ENCODE peak calls at places on chromosome 13, in ten cellular contexts. S, G, W, P, Q, L, X, Z, M and D are unnamed samples. For H3K4me1, the result is how much of the 10 kb centered on the place peaks cover.

GRCh38 chr13:71882120-71882519 is 15.1 kb upstream of the DACH1 start:
- DNase-seq in P (no peak), Q (no peak), S (no peak), G (no peak), X (no peak), M (no peak), W (no peak), L (no peak), Z (no peak), D (no peak)

GRCh38 chr13:31012285-31013024 is 80.0 kb downstream of the TEX26 start:
- DNase-seq in Z (peak), S (no peak), W (no peak), M (no peak), X (no peak), G (no peak), Q (no peak), P (no peak), L (no peak), D (no peak)

GRCh38 chr13:23598371-23598770 is 28.2 kb downstream of the TNFRSF19 start:
- DNase-seq in X (no peak), M (no peak), W (no peak), G (no peak), Q (no peak), S (no peak), L (peak), P (no peak), Z (peak), D (no peak)

GRCh38 chr13:74644239-74644638 is 510.0 kb upstream of the KLF12 start:
- DNase-seq in P (no peak), S (no peak), G (no peak), Q (no peak), M (no peak), L (peak), W (no peak), X (no peak), Z (no peak), D (no peak)

GRCh38 chr13:59689057-59689456 is 474.7 kb downstream of the DIAPH3 start:
- DNase-seq in W (no peak), S (no peak), L (no peak), Z (no peak), M (no peak), P (no peak), G (no peak), Q (no peak), X (no peak), D (no peak)

GRCh38 chr13:106391271-106391670 is 144.2 kb downstream of the EFNB2 start:
- DNase-seq in S (no peak), Z (peak), M (no peak), X (no peak), L (no peak), G (no peak), P (no peak), Q (no peak), W (no peak), D (no peak)

GRCh38 chr13:67943116-67943515 is 713.0 kb upstream of the PCDH9 start:
- DNase-seq in L (peak), S (no peak), Q (no peak), G (no peak), W (no peak), X (no peak), M (no peak), Z (no peak), P (no peak), D (no peak)

GRCh38 chr13:20160346-20161274 is at the start of gene GJA3:
- DNase-seq in Z (peak), S (no peak), P (no peak), Q (no peak), W (no peak), M (peak), G (no peak), X (no peak), L (peak), D (peak)

GRCh38 chr13:77779461-77780272 is 82.2 kb downstream of the SLAIN1 start:
- DNase-seq in G (peak), Z (peak), L (peak), P (no peak), Q (no peak), W (no peak), X (no peak), S (no peak), M (peak), D (peak)

GRCh38 chr13:114082849-114083645 is 49.4 kb downstream of the RASA3 start:
- DNase-seq in Z (no peak), X (no peak), M (no peak), Q (no peak), W (no peak), P (no peak), G (no peak), L (peak), S (peak), D (no peak)

GRCh38 chr13:97386832-97387486 is 47.0 kb upstream of the RAP2A start:
- DNase-seq in P (no peak), L (peak), Q (no peak), W (no peak), Z (no peak), M (no peak), X (no peak), G (no peak), S (no peak), D (peak)

GRCh38 chr13:60214213-60215079 is 50.7 kb upstream of the DIAPH3 start:
- DNase-seq in Z (no peak), L (no peak), W (no peak), Q (no peak), S (no peak), P (no peak), G (no peak), M (no peak), X (no peak), D (no peak)

GRCh38 chr13:48526269-48526668 is 6.6 kb downstream of the RCBTB2 start:
- DNase-seq in P (no peak), S (no peak), Q (no peak), Z (no peak), M (no peak), W (no peak), X (no peak), G (no peak), L (no peak), D (no peak)

GRCh38 chr13:52128714-52129700 is at the start of gene NEK5:
- DNase-seq in Q (no peak), M (peak), G (peak), P (no peak), L (peak), Z (peak), X (no peak), W (no peak), S (peak), D (peak)

GRCh38 chr13:103100795-103101194 is 34.6 kb upstream of the SLC10A2 start:
- DNase-seq in W (no peak), X (no peak), Q (no peak), S (no peak), Z (no peak), L (no peak), P (no peak), M (no peak), G (no peak), D (no peak)

GRCh38 chr13:79457948-79458347 is 23.0 kb upstream of the NDFIP2 start:
- DNase-seq in Q (no peak), G (no peak), L (peak), M (no peak), Z (peak), S (no peak), W (no peak), X (no peak), P (no peak), D (no peak)

GRCh38 chr13:36131931-36132297 is 732 bp upstream of the DCLK1 start:
- DNase-seq in Z (no peak), X (no peak), Q (peak), M (no peak), G (no peak), P (peak), W (no peak), S (peak), L (peak), D (no peak)

GRCh38 chr13:75135325-75135825 is 346.6 kb downstream of the TBC1D4 start:
- DNase-seq in L (peak), X (no peak), G (no peak), S (no peak), W (no peak), P (no peak), Z (peak), Q (no peak), M (peak), D (no peak)

GRCh38 chr13:20772401-20773131 is 1.2 kb downstream of the EEF1AKMT1 start:
- DNase-seq in G (no peak), P (no peak), Z (no peak), L (peak), Q (no peak), X (no peak), S (no peak), W (no peak), M (no peak), D (no peak)

GRCh38 chr13:51479199-51479523 is 26.3 kb upstream of the INTS6 start:
- DNase-seq in P (no peak), W (no peak), Z (peak), X (no peak), G (no peak), M (no peak), Q (no peak), S (no peak), L (peak), D (no peak)

GRCh38 chr13:38981096-38981495 is 9.5 kb downstream of the STOML3 start:
- DNase-seq in W (no peak), M (no peak), X (no peak), G (no peak), P (no peak), L (no peak), Z (no peak), Q (no peak), S (no peak), D (no peak)

GRCh38 chr13:94712812-94713555 is 639 bp upstream of the SOX21 start:
- DNase-seq in X (no peak), S (peak), Z (peak), W (no peak), M (peak), L (peak), Q (no peak), P (no peak), G (no peak), D (no peak)

GRCh38 chr13:76894401-76895110 is 8.4 kb upstream of the KCTD12 start:
- DNase-seq in Z (peak), X (no peak), Q (no peak), L (no peak), S (no peak), W (no peak), M (no peak), G (no peak), P (no peak), D (no peak)

GRCh38 chr13:33312150-33312908 is 26.8 kb upstream of the STARD13 start:
- DNase-seq in X (no peak), M (peak), Z (no peak), G (no peak), P (no peak), Q (no peak), W (no peak), L (peak), S (no peak), D (no peak)

GRCh38 chr13:34162545-34162936 is 344.6 kb downstream of the RFC3 start:
- DNase-seq in X (no peak), L (peak), G (no peak), Q (no peak), W (no peak), Z (no peak), P (no peak), S (no peak), M (no peak), D (no peak)

GRCh38 chr13:25689539-25689938 is 317.8 kb downstream of the ATP8A2 start:
- DNase-seq in G (no peak), M (no peak), W (no peak), L (no peak), Q (no peak), Z (no peak), S (no peak), P (no peak), X (no peak), D (no peak)

GRCh38 chr13:36346222-36347083 is at the start of gene SPART:
- DNase-seq in X (peak), P (peak), L (peak), Q (peak), W (peak), Z (peak), M (peak), S (peak), G (peak), D (peak)

GRCh38 chr13:19861762-19862161 is 1.7 kb downstream of the ZMYM5 start:
- DNase-seq in Q (no peak), Z (peak), M (no peak), S (no peak), L (no peak), W (no peak), G (no peak), X (no peak), P (no peak), D (no peak)

GRCh38 chr13:45373116-45373606 is 32.2 kb upstream of the TPT1 start:
- DNase-seq in S (no peak), L (no peak), Q (no peak), G (no peak), P (no peak), X (no peak), W (no peak), Z (no peak), M (no peak), D (no peak)

GRCh38 chr13:50171585-50172282 is 156.5 kb downstream of the KCNRG start:
- DNase-seq in W (no peak), P (no peak), G (no peak), Z (no peak), L (peak), X (no peak), S (no peak), M (no peak), Q (no peak), D (no peak)

GRCh38 chr13:19737844-19738557 is 44.7 kb downstream of the PSPC1 start:
- DNase-seq in L (peak), S (no peak), M (no peak), P (no peak), G (no peak), Z (no peak), Q (no peak), X (no peak), W (no peak), D (no peak)

GRCh38 chr13:30715837-30716236 is 19.5 kb upstream of the ALOX5AP start:
- DNase-seq in W (no peak), Z (no peak), L (no peak), S (no peak), Q (no peak), X (no peak), P (no peak), M (no peak), G (no peak), D (no peak)

GRCh38 chr13:109273326-109273751 is 513.0 kb downstream of the IRS2 start:
- DNase-seq in Q (no peak), W (no peak), S (no peak), M (peak), X (no peak), Z (peak), G (no peak), P (no peak), L (peak), D (no peak)

GRCh38 chr13:32029684-32030083 is 1.9 kb upstream of the FRY start:
- DNase-seq in W (no peak), Z (no peak), Q (no peak), X (no peak), L (no peak), P (no peak), G (no peak), M (no peak), S (no peak), D (no peak)
- H3K4me1 ChIP-seq in W (under half), Z (under half), Q (under half), X (under half), L (under half), P (under half), G (under half), M (under half), S (under half), D (under half)

DNA sequence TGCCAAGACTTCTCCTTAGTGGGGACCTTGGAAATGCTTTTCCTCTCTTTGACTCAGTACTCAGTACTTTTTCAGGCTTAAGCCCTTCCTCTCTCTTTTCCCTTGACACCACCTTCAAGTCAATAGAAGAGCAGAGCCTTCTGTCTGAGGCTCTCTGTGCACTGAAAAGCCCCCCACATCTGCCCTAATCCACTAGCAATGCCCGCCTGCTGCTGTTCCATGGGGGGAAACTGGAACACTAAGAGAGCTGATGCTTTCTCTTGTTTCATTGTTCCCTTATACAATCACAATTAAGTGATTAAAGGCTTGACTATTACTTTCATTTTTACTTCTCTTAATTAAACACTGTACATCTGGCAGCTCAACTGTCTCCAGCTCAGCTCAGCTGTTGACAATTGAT is 254.5 kb downstream of the SLITRK6 start:
- DNase-seq in L (no peak), M (no peak), S (no peak), Z (no peak), W (no peak), X (no peak), P (no peak), G (no peak), Q (no peak), D (no peak)
- H3K27ac ChIP-seq in L (no peak), M (no peak), S (no peak), Z (no peak), W (no peak), X (no peak), P (no peak), G (no peak), Q (no peak), D (no peak)

GRCh38 chr13:46572758-46573384 is 19.9 kb downstream of the LRCH1 start:
- DNase-seq in W (no peak), X (no peak), L (no peak), G (no peak), M (no peak), S (no peak), P (no peak), Q (no peak), Z (no peak), D (no peak)
- H3K4me1 ChIP-seq in W (under half), X (under half), L (under half), G (under half), M (under half), S (under half), P (under half), Q (under half), Z (under half), D (under half)

GRCh38 chr13:40505196-40505595 is 161.2 kb downstream of the FOXO1 start:
- DNase-seq in M (no peak), L (peak), W (no peak), G (no peak), Q (no peak), P (no peak), X (no peak), Z (peak), S (no peak), D (no peak)

GRCh38 chr13:40508112-40508511 is 158.3 kb downstream of the FOXO1 start:
- DNase-seq in S (no peak), G (no peak), L (peak), P (no peak), X (no peak), M (peak), Z (no peak), W (no peak), Q (no peak), D (peak)

GRCh38 chr13:40506592-40507446 is 159.6 kb downstream of the FOXO1 start:
- DNase-seq in Z (no peak), W (no peak), G (no peak), Q (no peak), X (no peak), L (no peak), S (no peak), M (no peak), P (no peak), D (no peak)

GRCh38 chr13:40509876-40510275 is 156.6 kb downstream of the FOXO1 start:
- DNase-seq in G (no peak), Q (no peak), M (no peak), X (no peak), S (no peak), P (no peak), Z (no peak), W (no peak), L (no peak), D (no peak)

DNA sequence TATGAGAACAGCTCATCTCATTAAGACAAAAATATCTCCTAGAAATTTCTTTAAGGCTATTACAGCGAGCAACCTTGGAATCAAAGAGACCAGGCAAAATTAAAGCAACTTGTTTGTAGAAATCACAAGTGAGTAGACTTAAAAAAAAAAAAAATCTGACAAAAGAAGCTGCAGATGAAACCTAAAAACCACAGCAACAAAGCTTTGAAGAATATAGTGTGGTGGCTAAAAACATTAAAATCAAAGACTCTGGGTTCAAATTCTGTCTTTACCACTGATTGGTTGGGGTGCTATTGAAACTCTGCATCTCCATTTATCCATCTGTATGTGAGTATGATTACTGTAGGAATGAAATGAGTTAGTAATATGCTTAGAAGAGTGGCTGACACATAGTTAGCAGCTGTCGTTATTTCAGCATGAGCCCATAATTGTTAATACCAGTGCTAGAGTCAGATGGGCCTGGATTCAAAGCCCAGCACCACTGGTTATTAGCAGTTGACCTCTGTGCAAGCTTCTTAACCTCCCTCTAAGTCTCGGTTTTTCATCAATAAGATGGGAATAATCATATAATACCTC is 157.6 kb downstream of the FOXO1 start:
- DNase-seq in W (no peak), P (no peak), Z (no peak), L (no peak), M (no peak), Q (no peak), X (no peak), G (no peak), S (no peak), D (no peak)
- H3K27ac ChIP-seq in W (no peak), P (peak), Z (no peak), L (no peak), M (no peak), Q (no peak), X (peak), G (peak), S (peak), D (no peak)

DNA sequence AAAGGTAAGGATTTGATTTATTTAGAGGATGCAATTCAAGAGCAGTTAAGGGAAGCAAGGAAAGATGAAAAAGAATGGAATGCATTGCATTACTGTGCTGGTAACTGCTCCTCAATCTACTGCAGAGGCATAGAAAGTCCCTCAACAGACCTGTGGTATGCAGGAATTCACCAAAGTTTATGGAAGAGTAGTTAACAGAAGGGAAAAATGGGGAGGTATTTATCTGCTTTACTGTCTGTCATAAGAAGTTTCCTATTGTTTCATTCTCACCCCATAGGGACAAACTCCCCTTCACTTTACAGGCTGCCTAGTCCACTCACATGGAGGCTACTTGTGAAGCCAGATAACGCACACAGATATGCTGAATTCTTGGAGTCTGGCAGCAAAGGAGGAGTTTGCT is 354.9 kb upstream of the SPRY2 start:
- DNase-seq in W (no peak), S (no peak), L (no peak), Q (no peak), M (no peak), P (no peak), X (no peak), Z (no peak), G (no peak), D (no peak)
- H3K4me1 ChIP-seq in W (under half), S (under half), L (under half), Q (under half), M (under half), P (under half), X (under half), Z (under half), G (under half), D (under half)

GRCh38 chr13:110520431-110521295 is 40.9 kb downstream of the RAB20 start:
- DNase-seq in X (peak), M (peak), Q (peak), S (peak), G (peak), Z (no peak), L (peak), P (peak), W (no peak), D (no peak)
- H3K27ac ChIP-seq in X (peak), M (peak), Q (peak), S (peak), G (peak), Z (no peak), L (no peak), P (peak), W (peak), D (no peak)

DNA sequence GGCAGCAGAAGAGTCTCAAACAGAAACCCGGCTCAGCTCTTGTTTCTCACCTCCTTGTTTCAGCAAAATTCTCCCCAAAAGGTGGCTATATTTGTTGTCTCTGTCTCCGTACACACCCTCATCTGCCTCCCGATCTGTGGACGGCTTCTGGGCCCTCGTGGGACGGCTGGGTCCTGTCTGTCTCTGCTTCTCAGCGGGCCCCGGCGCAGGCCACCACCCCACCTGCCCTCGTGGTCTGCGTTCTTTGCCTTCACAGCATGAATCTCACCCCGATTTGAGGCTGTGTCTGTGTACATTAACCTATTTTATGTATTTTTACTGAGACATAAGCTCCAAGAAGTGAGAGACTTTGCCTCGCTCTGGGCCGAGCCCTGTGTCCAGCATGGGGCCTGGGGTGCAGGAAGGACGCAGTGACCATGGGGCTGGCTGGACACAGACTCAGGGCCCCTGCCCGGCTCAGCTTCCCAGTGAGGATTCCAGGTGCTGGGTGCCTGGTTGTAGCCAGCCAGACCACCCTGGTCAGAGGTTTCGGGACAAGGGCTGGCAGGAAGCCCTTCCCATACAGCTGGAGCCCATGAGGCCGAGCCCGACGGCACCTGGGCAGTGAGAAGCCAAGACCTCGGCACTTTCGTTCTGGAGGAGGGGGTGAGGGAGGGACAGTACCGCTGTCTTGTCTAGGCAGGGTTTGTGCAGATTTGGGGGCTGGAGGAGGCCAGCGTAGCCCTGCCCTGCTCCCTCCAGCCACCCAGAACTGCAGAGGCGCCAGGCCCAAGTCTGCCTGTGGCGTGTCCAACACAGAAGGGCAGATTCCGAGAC is 78.5 kb upstream of the MCF2L start:
- DNase-seq in M (no peak), Z (no peak), L (no peak), Q (no peak), W (no peak), P (no peak), X (no peak), S (no peak), G (no peak), D (no peak)
- H3K4me1 ChIP-seq in M (under half), Z (under half), L (under half), Q (under half), W (half or more), P (under half), X (under half), S (under half), G (under half), D (under half)